ENCODE peak calls at places on chromosomes 12 and 14, in ten cellular contexts. K, R, E, W, O, X, Y, C, F and A are unnamed samples.

GRCh38 chr12:19198272-19198671 is 68.7 kb downstream of the PLEKHA5 start:
- DNase-seq in E (no peak), W (no peak), C (no peak), F (no peak), O (no peak), K (no peak), Y (no peak), X (no peak), R (no peak), A (no peak)

GRCh38 chr14:32203928-32204357 is 874 bp upstream of the RNU6-8 start:
- DNase-seq in W (peak), E (no peak), F (peak), R (no peak), O (no peak), Y (no peak), C (no peak), X (no peak), K (no peak), A (no peak)

GRCh38 chr12:88549929-88550328 is 30.3 kb downstream of the KITLG start:
- DNase-seq in K (no peak), X (no peak), Y (no peak), O (no peak), E (no peak), W (no peak), C (no peak), F (no peak), R (no peak), A (no peak)

GRCh38 chr12:27937768-27938167 is 34.8 kb downstream of the PTHLH start:
- DNase-seq in C (no peak), W (no peak), E (no peak), R (no peak), Y (no peak), X (no peak), F (no peak), K (no peak), O (no peak), A (no peak)

GRCh38 chr12:6295187-6295811 is 15.2 kb upstream of the PLEKHG6 start:
- DNase-seq in K (no peak), C (peak), E (no peak), Y (peak), R (no peak), X (no peak), W (no peak), F (peak), O (peak), A (peak)

GRCh38 chr12:124716208-124717141 is 147.2 kb downstream of the SCARB1 start:
- DNase-seq in F (no peak), W (no peak), E (no peak), Y (no peak), K (no peak), X (peak), R (no peak), C (peak), O (no peak), A (no peak)

GRCh38 chr12:123982269-123982668 is 9.3 kb downstream of the ZNF664 start:
- DNase-seq in W (peak), K (no peak), E (no peak), X (no peak), R (no peak), O (no peak), C (no peak), F (no peak), Y (no peak), A (no peak)

GRCh38 chr14:92385561-92385960 is 62.6 kb downstream of the SLC24A4 start:
- DNase-seq in F (no peak), X (no peak), R (no peak), K (no peak), C (no peak), E (no peak), Y (no peak), W (no peak), O (no peak), A (no peak)

GRCh38 chr12:26370098-26370497 is 174.7 kb downstream of the SSPN start:
- DNase-seq in E (no peak), X (no peak), F (no peak), O (no peak), C (no peak), R (no peak), Y (no peak), K (no peak), W (no peak), A (no peak)

GRCh38 chr12:86376052-86376451 is 119.9 kb upstream of the MGAT4C start:
- DNase-seq in K (no peak), Y (no peak), X (no peak), E (no peak), F (no peak), C (no peak), W (no peak), R (no peak), O (no peak), A (no peak)

GRCh38 chr12:121942145-121942718 is 23.8 kb downstream of the CFAP251 start:
- DNase-seq in R (no peak), C (no peak), K (no peak), Y (no peak), O (no peak), F (no peak), W (no peak), X (no peak), E (no peak), A (no peak)

GRCh38 chr14:100165376-100165775 is 5.9 kb upstream of the DEGS2 start:
- DNase-seq in O (no peak), R (no peak), X (no peak), E (no peak), C (no peak), K (no peak), Y (no peak), F (no peak), W (no peak), A (no peak)

GRCh38 chr12:126243814-126244213 is 1178.6 kb downstream of the AACS start:
- DNase-seq in W (no peak), Y (no peak), F (no peak), X (no peak), R (no peak), C (no peak), K (no peak), E (no peak), O (no peak), A (no peak)

GRCh38 chr12:112107306-112107705 is 1.3 kb downstream of the NAA25 start:
- DNase-seq in E (no peak), R (no peak), X (no peak), F (no peak), Y (peak), C (no peak), K (no peak), O (no peak), W (no peak), A (no peak)

GRCh38 chr14:86462193-86462592 is 932.2 kb downstream of the FLRT2 start:
- DNase-seq in C (no peak), W (no peak), F (peak), O (no peak), E (no peak), X (no peak), Y (no peak), K (no peak), R (peak), A (no peak)

GRCh38 chr14:101217972-101218371 is 314.4 kb upstream of the RTL1 start:
- DNase-seq in F (no peak), X (no peak), W (no peak), O (no peak), E (no peak), Y (peak), C (no peak), R (no peak), K (no peak), A (no peak)

GRCh38 chr14:57769863-57770523 is 95.9 kb downstream of the SLC35F4 start:
- DNase-seq in R (no peak), F (no peak), K (no peak), E (no peak), X (no peak), C (no peak), O (no peak), Y (no peak), W (no peak), A (no peak)

GRCh38 chr14:101072531-101072930 is 169.0 kb upstream of the RTL1 start:
- DNase-seq in O (peak), C (no peak), F (no peak), Y (no peak), E (no peak), W (no peak), R (no peak), X (no peak), K (no peak), A (no peak)

GRCh38 chr12:51907083-51907863 is at the start of gene ACVRL1:
- DNase-seq in O (no peak), F (peak), K (no peak), Y (no peak), X (peak), E (no peak), C (no peak), R (no peak), W (no peak), A (no peak)

GRCh38 chr12:123150804-123151678 is at the start of gene PITPNM2:
- DNase-seq in W (peak), C (peak), K (peak), Y (no peak), R (peak), O (peak), F (peak), X (peak), E (no peak), A (no peak)

GRCh38 chr12:30973171-30973570 is 46.6 kb downstream of the TSPAN11 start:
- DNase-seq in R (no peak), K (no peak), C (no peak), X (no peak), Y (no peak), O (no peak), F (no peak), W (no peak), E (no peak), A (no peak)

GRCh38 chr12:110345176-110345651 is 58.3 kb downstream of the ANAPC7 start:
- DNase-seq in F (no peak), X (no peak), Y (peak), R (peak), C (peak), K (no peak), O (no peak), E (no peak), W (no peak), A (no peak)

GRCh38 chr14:28596336-28596735 is 170.3 kb upstream of the FOXG1 start:
- DNase-seq in R (no peak), F (no peak), C (no peak), E (no peak), K (no peak), X (no peak), Y (no peak), W (no peak), O (no peak), A (no peak)

GRCh38 chr14:59302313-59302712 is 113.8 kb downstream of the DAAM1 start:
- DNase-seq in C (no peak), Y (no peak), E (no peak), K (no peak), R (no peak), W (no peak), O (no peak), X (no peak), F (no peak), A (no peak)

GRCh38 chr12:52907092-52907810 is 2.4 kb upstream of the KRT8 start:
- DNase-seq in Y (peak), X (peak), F (no peak), O (peak), R (no peak), W (no peak), C (peak), K (no peak), E (no peak), A (no peak)

GRCh38 chr12:53233671-53234091 is 1.7 kb upstream of the RARG start:
- DNase-seq in O (no peak), Y (no peak), R (no peak), C (no peak), W (no peak), K (no peak), E (no peak), X (no peak), F (no peak), A (no peak)

GRCh38 chr14:88210426-88210825 is 112.6 kb downstream of the KCNK10 start:
- DNase-seq in W (no peak), Y (no peak), K (no peak), C (no peak), R (no peak), O (no peak), E (no peak), F (no peak), X (peak), A (no peak)